ENCODE peak calls at places on chromosomes 12 and 14, in four cellular contexts. J is IMR-90; A is CD8-positive, alpha-beta T cell; P is A549. Y is an unnamed sample.

GRCh38 chr12:121036810-121037326 is 2.2 kb downstream of the OASL start:
- DNase-seq in J (peak), A (no peak), P (peak), Y (peak)

GRCh38 chr12:114012744-114013431 is 46.8 kb upstream of the RBM19 start:
- DNase-seq in J (no peak), A (no peak), P (no peak), Y (no peak)

GRCh38 chr12:268483-268840 is 5.8 kb upstream of the SLC6A13 start:
- DNase-seq in J (no peak), A (no peak), P (no peak), Y (no peak)

GRCh38 chr14:80390911-80391310 is 179.6 kb upstream of the DIO2 start:
- DNase-seq in J (peak), A (no peak), P (peak), Y (peak)

GRCh38 chr14:69632752-69633151 is 21.4 kb downstream of the SUSD6 start:
- DNase-seq in J (no peak), A (no peak), P (no peak), Y (no peak)

GRCh38 chr12:107732365-107732764 is 28.6 kb downstream of the PRDM4 start:
- DNase-seq in J (no peak), A (no peak), P (no peak), Y (no peak)

GRCh38 chr14:58918066-58918465 is 270.4 kb upstream of the DAAM1 start:
- DNase-seq in J (peak), A (no peak), P (no peak), Y (no peak)

GRCh38 chr12:116528067-116528466 is 31.1 kb upstream of the MAP1LC3B2 start:
- DNase-seq in J (peak), A (no peak), P (peak), Y (peak)

GRCh38 chr12:3173008-3173553 is 95.9 kb downstream of the TSPAN9 start:
- DNase-seq in J (no peak), A (no peak), P (no peak), Y (no peak)

GRCh38 chr14:80212025-80212402 is 710 bp upstream of the DIO2 start:
- DNase-seq in J (peak), A (no peak), P (peak), Y (peak)

GRCh38 chr12:30447061-30447750 is 248.5 kb downstream of the IPO8 start:
- DNase-seq in J (no peak), A (no peak), P (no peak), Y (peak)

GRCh38 chr14:73762375-73762822 is 48.2 kb upstream of the PNMA1 start:
- DNase-seq in J (no peak), A (no peak), P (no peak), Y (no peak)

GRCh38 chr12:122839907-122840554 is 4.8 kb downstream of the HIP1R start:
- DNase-seq in J (no peak), A (no peak), P (no peak), Y (no peak)

GRCh38 chr14:101201535-101202125 is 298.1 kb upstream of the RTL1 start:
- DNase-seq in J (no peak), A (peak), P (no peak), Y (no peak)

GRCh38 chr14:106039400-106039799 is 513.0 kb downstream of the TMEM121 start:
- DNase-seq in J (no peak), A (peak), P (no peak), Y (no peak)

GRCh38 chr14:59332727-59333126 is 132.5 kb downstream of the GPR135 start:
- DNase-seq in J (peak), A (no peak), P (peak), Y (peak)

GRCh38 chr12:124098887-124099286 is 125.9 kb downstream of the ZNF664 start:
- DNase-seq in J (no peak), A (no peak), P (no peak), Y (no peak)

GRCh38 chr12:128091931-128092330 is 175.0 kb upstream of the TMEM132C start:
- DNase-seq in J (no peak), A (no peak), P (no peak), Y (no peak)

GRCh38 chr12:23950011-23950774 is 723 bp upstream of the SOX5 start:
- DNase-seq in J (peak), A (no peak), P (no peak), Y (peak)
- H3K4me3 ChIP-seq in J (peak), A (no peak), P (peak), Y (peak)

GRCh38 chr14:99758915-99759545 is 34.2 kb upstream of the EML1 start:
- DNase-seq in J (no peak), A (no peak), P (no peak), Y (no peak)

GRCh38 chr14:99759546-99759925 is 33.7 kb upstream of the EML1 start:
- DNase-seq in J (no peak), A (no peak), P (no peak), Y (no peak)

GRCh38 chr14:99757331-99758070 is 35.7 kb upstream of the EML1 start:
- DNase-seq in J (peak), A (no peak), P (peak), Y (peak)

GRCh38 chr14:99756796-99757195 is 36.4 kb upstream of the EML1 start:
- DNase-seq in J (no peak), A (no peak), P (no peak), Y (no peak)

DNA sequence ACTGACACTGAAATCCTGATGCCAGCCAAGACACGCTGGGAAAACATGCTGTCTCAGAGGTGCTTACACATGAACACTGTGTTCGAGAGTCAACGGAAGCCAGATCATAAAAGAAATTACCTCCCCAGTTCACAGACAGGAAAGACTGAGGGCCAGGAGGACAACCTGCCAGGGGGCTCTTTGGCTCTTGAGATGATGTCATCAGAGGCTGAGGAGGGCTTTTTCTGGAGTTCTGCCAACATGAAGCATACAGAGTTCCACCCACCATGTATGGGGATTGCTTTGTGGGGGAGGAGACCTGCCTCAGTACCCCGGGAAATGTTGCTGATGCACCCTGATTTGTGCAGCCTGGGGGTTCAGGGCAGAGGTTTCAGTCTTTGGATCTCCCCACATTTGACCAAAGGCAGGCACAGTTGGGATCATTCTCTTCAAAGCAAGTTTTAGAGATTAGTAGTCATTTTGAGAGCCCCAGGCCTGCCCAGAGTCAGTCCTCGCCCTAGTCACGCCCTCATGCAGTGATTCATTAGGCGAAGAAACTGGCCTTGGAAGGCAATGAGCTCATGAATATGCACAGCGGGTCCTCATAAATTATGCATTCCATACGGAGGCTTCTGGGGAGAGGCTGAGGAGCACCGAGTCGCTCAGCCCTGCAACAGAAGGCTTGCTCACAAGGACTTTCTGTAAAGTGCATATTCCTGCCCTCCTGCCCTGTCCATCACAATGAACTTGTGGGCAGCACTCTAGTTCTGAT is 34.9 kb upstream of the EML1 start:
- DNase-seq in J (peak), A (no peak), P (no peak), Y (peak)
- TF ChIP-seq CTCF in J (no peak), A (no peak), P (no peak), Y (no peak)

GRCh38 chr12:53739285-53740129 is 12.3 kb upstream of the CALCOCO1 start:
- DNase-seq in J (no peak), A (no peak), P (no peak), Y (no peak)

GRCh38 chr12:53737951-53738833 is 10.9 kb upstream of the CALCOCO1 start:
- DNase-seq in J (no peak), A (peak), P (no peak), Y (no peak)

GRCh38 chr12:53737494-53737808 is 10.2 kb upstream of the CALCOCO1 start:
- DNase-seq in J (no peak), A (no peak), P (no peak), Y (no peak)

GRCh38 chr12:53738834-53739284 is 11.6 kb upstream of the CALCOCO1 start:
- DNase-seq in J (no peak), A (peak), P (no peak), Y (no peak)

GRCh38 chr12:53740130-53740491 is 11.7 kb downstream of the CISTR start:
- DNase-seq in J (no peak), A (no peak), P (no peak), Y (no peak)
- H3K4me3 ChIP-seq in J (no peak), A (no peak), P (no peak), Y (no peak)

GRCh38 chr14:32254952-32255679 is 52.0 kb upstream of the RNU6-8 start:
- DNase-seq in J (peak), A (peak), P (peak), Y (peak)
- TF ChIP-seq CTCF in J (peak), A (peak), P (peak), Y (peak)

GRCh38 chr12:8037947-8038346 is 5.4 kb downstream of the FOXJ2 start:
- DNase-seq in J (no peak), A (no peak), P (no peak), Y (no peak)

GRCh38 chr12:8034802-8035201 is 2.3 kb downstream of the FOXJ2 start:
- DNase-seq in J (no peak), A (no peak), P (no peak), Y (no peak)

GRCh38 chr12:8035440-8036010 is 3.0 kb downstream of the FOXJ2 start:
- DNase-seq in J (peak), A (no peak), P (no peak), Y (no peak)

GRCh38 chr12:8037046-8037663 is 4.6 kb downstream of the FOXJ2 start:
- DNase-seq in J (no peak), A (no peak), P (no peak), Y (no peak)

GRCh38 chr12:8036366-8036765 is 3.9 kb downstream of the FOXJ2 start:
- DNase-seq in J (no peak), A (no peak), P (no peak), Y (no peak)
- H3K4me3 ChIP-seq in J (no peak), A (no peak), P (no peak), Y (no peak)

GRCh38 chr12:13982010-13982409 is 608 bp upstream of the GRIN2B start:
- DNase-seq in J (no peak), A (no peak), P (peak), Y (no peak)
- TF ChIP-seq CTCF in J (no peak), A (no peak), P (peak), Y (no peak)

GRCh38 chr14:99214701-99215100 is 57.3 kb downstream of the BCL11B start:
- DNase-seq in J (no peak), A (no peak), P (no peak), Y (no peak)
- H3K4me3 ChIP-seq in J (no peak), A (no peak), P (no peak), Y (no peak)